ENCODE peak calls at places on chromosomes 5 and 9, in seven cellular contexts. One of them, this sample, is unnamed.

GRCh38 chr5:140833993-140834392 is at the start of gene PCDHA7:
- DNase-seq in endothelial cell: no peak
- DNase-seq in AML-193: no peak
- DNase-seq in pons: peak; percentile 73
- DNase-seq in activated naive CD4-positive, alpha-beta T cell treated with anti-CD3 and anti-CD28 coated beads, Interleukin-2, amount 50 U/mL, for 72 hours: no peak
- DNase-seq in NCI-H1417: no peak
- DNase-seq in nucleus accumbens: no peak
- DNase-seq in this sample: no peak

GRCh38 chr9:124054671-124055212 is 43.2 kb downstream of the LHX2 start:
- DNase-seq in activated naive CD4-positive, alpha-beta T cell treated with anti-CD3 and anti-CD28 coated beads, Interleukin-2, amount 50 U/mL, for 72 hours: peak; percentile 43
- DNase-seq in NCI-H1417: no peak
- DNase-seq in AML-193: no peak
- DNase-seq in nucleus accumbens: no peak
- DNase-seq in endothelial cell: no peak
- DNase-seq in pons: no peak
- DNase-seq in this sample: peak; percentile 85

GRCh38 chr9:92749071-92749933 is 15.3 kb downstream of the BICD2 start:
- DNase-seq in endothelial cell: no peak
- DNase-seq in NCI-H1417: no peak
- DNase-seq in nucleus accumbens: peak; percentile 90
- DNase-seq in AML-193: no peak
- DNase-seq in pons: peak; percentile 86
- DNase-seq in activated naive CD4-positive, alpha-beta T cell treated with anti-CD3 and anti-CD28 coated beads, Interleukin-2, amount 50 U/mL, for 72 hours: no peak
- DNase-seq in this sample: no peak

GRCh38 chr9:86445636-86446035 is 91.4 kb upstream of the TUT7 start:
- DNase-seq in endothelial cell: no peak
- DNase-seq in pons: no peak
- DNase-seq in AML-193: no peak
- DNase-seq in activated naive CD4-positive, alpha-beta T cell treated with anti-CD3 and anti-CD28 coated beads, Interleukin-2, amount 50 U/mL, for 72 hours: no peak
- DNase-seq in NCI-H1417: no peak
- DNase-seq in nucleus accumbens: no peak
- DNase-seq in this sample: no peak

GRCh38 chr9:85960688-85961093 is 19.7 kb downstream of the NAA35 start:
- DNase-seq in endothelial cell: no peak
- DNase-seq in NCI-H1417: peak; percentile 63
- DNase-seq in nucleus accumbens: no peak
- DNase-seq in AML-193: no peak
- DNase-seq in pons: no peak
- DNase-seq in activated naive CD4-positive, alpha-beta T cell treated with anti-CD3 and anti-CD28 coated beads, Interleukin-2, amount 50 U/mL, for 72 hours: no peak
- DNase-seq in this sample: peak; percentile 3

GRCh38 chr9:108083160-108083559 is 593.6 kb upstream of the KLF4 start:
- DNase-seq in pons: no peak
- DNase-seq in NCI-H1417: peak; percentile 57
- DNase-seq in endothelial cell: no peak
- DNase-seq in activated naive CD4-positive, alpha-beta T cell treated with anti-CD3 and anti-CD28 coated beads, Interleukin-2, amount 50 U/mL, for 72 hours: no peak
- DNase-seq in AML-193: no peak
- DNase-seq in nucleus accumbens: no peak
- DNase-seq in this sample: no peak

GRCh38 chr5:177520906-177521513 is 4.2 kb upstream of the DDX41 start:
- DNase-seq in nucleus accumbens: no peak
- DNase-seq in pons: peak; percentile 56
- DNase-seq in activated naive CD4-positive, alpha-beta T cell treated with anti-CD3 and anti-CD28 coated beads, Interleukin-2, amount 50 U/mL, for 72 hours: no peak
- DNase-seq in endothelial cell: no peak
- DNase-seq in AML-193: no peak
- DNase-seq in NCI-H1417: no peak
- DNase-seq in this sample: no peak

GRCh38 chr9:967851-968641 is 8.4 kb upstream of the DMRT3 start:
- DNase-seq in NCI-H1417: no peak
- DNase-seq in pons: no peak
- DNase-seq in nucleus accumbens: no peak
- DNase-seq in AML-193: no peak
- DNase-seq in activated naive CD4-positive, alpha-beta T cell treated with anti-CD3 and anti-CD28 coated beads, Interleukin-2, amount 50 U/mL, for 72 hours: no peak
- DNase-seq in endothelial cell: peak; percentile 51
- DNase-seq in this sample: no peak

GRCh38 chr9:87950765-87951488 is 23.4 kb downstream of the CDK20 start:
- DNase-seq in activated naive CD4-positive, alpha-beta T cell treated with anti-CD3 and anti-CD28 coated beads, Interleukin-2, amount 50 U/mL, for 72 hours: no peak
- DNase-seq in nucleus accumbens: no peak
- DNase-seq in NCI-H1417: no peak
- DNase-seq in AML-193: peak; percentile 12
- DNase-seq in endothelial cell: no peak
- DNase-seq in pons: no peak
- DNase-seq in this sample: peak; percentile 36

This sample was measured in GM03348.